ENCODE peak calls at places on chromosomes 11 and 22, in ten cellular contexts. D is skeletal muscle cell, S is hypothalamus, L is upper lobe of right lung, F is astrocyte of the cerebellum, X is SIG-M5, E is Caco-2, A is adipocyte, H is thyroid gland, O is neural crest cell. K is an unnamed sample.
A peak's percentile ranks its signal among the peaks of the same experiment; 100 is the strongest.

GRCh38 chr11:11608783-11609232 is 13.0 kb downstream of the GALNT18 start:
- DNase-seq in L (no peak), O (no peak), E (no peak), S (no peak), X (no peak), H (peak; percentile 42), D (no peak), F (no peak), A (peak; percentile 17), K (no peak)

GRCh38 chr22:19807914-19808872 is 46.5 kb downstream of the GNB1L start:
- DNase-seq in E (no peak), L (no peak), A (no peak), S (no peak), X (no peak), H (no peak), D (no peak), O (no peak), F (no peak), K (no peak)

GRCh38 chr11:119533931-119534694 is 111.1 kb upstream of the THY1 start:
- DNase-seq in F (peak; percentile 9), X (no peak), D (no peak), H (peak; percentile 74), S (peak; percentile 62), L (peak; percentile 87), E (peak; percentile 94), O (peak; percentile 81), A (peak; percentile 87), K (peak; percentile 76)

GRCh38 chr11:93921695-93922468 is 71.5 kb upstream of the VSTM5 start:
- DNase-seq in H (peak; percentile 58), F (peak; percentile 57), E (peak; percentile 77), X (no peak), A (peak; percentile 76), L (no peak), D (peak; percentile 26), S (no peak), O (peak; percentile 40), K (peak; percentile 69)

GRCh38 chr11:134037093-134037908 is 31.6 kb upstream of the JAM3 start:
- DNase-seq in O (peak; percentile 41), S (peak; percentile 54), X (no peak), H (peak; percentile 83), E (peak; percentile 69), D (no peak), A (peak; percentile 78), L (peak; percentile 83), F (no peak), K (peak; percentile 83)

GRCh38 chr11:43920598-43921419 is 21.6 kb upstream of the C11orf96 start:
- DNase-seq in A (peak; percentile 96), O (no peak), L (no peak), F (peak; percentile 98), H (no peak), E (peak; percentile 78), X (no peak), S (no peak), D (peak; percentile 100), K (no peak)

GRCh38 chr11:122319842-122320555 is 204.0 kb upstream of the BLID start:
- DNase-seq in H (no peak), X (no peak), D (no peak), F (no peak), S (no peak), L (no peak), O (peak; percentile 19), E (no peak), A (no peak), K (no peak)

GRCh38 chr11:14112721-14113120 is 150.2 kb downstream of the SPON1 start:
- DNase-seq in D (no peak), E (no peak), S (no peak), F (no peak), L (no peak), O (no peak), H (no peak), X (no peak), A (no peak), K (no peak)

GRCh38 chr11:73577496-73577917 is 20.4 kb downstream of the FAM168A start:
- DNase-seq in H (no peak), S (no peak), D (no peak), O (no peak), X (no peak), A (peak; percentile 77), L (no peak), E (no peak), F (peak; percentile 34), K (no peak)

GRCh38 chr11:64742940-64743590 is 877 bp downstream of the RASGRP2 start:
- DNase-seq in O (peak; percentile 59), S (no peak), F (no peak), E (peak; percentile 91), A (peak; percentile 78), X (no peak), H (peak; percentile 42), L (peak; percentile 92), D (no peak), K (peak; percentile 80)

GRCh38 chr22:18987765-18988164 is 51.7 kb upstream of the PRODH start:
- DNase-seq in H (peak; percentile 16), O (no peak), E (peak; percentile 76), S (no peak), D (no peak), X (no peak), A (no peak), L (peak; percentile 68), F (no peak), K (peak; percentile 35)

GRCh38 chr11:64107300-64107699 is 58.6 kb downstream of the MACROD1 start:
- DNase-seq in H (no peak), A (no peak), S (no peak), L (no peak), D (no peak), O (no peak), X (no peak), E (no peak), F (no peak), K (no peak)